ENCODE peak calls at places on chromosomes 12 and 14, in eight cellular contexts. K is SJSA1; Y is activated naive CD8-positive, alpha-beta T cell treated with anti-CD3 and anti-CD28 coated beads for 36 hours; C is activated CD4-positive, alpha-beta T cell treated with anti-CD3 and anti-CD28 coated beads, Interleukin-2, amount 50 U/mL, for 1 hour; Z is GM04504; P is H9; T is H1; I is left cardiac atrium. L is an unnamed sample.

GRCh38 chr12:52964556-52965336 is 15.8 kb downstream of the KRT18 start:
- DNase-seq in K (no peak), Y (no peak), C (no peak), Z (no peak), P (peak), T (no peak), I (no peak), L (no peak)

GRCh38 chr12:1916396-1917171 is 1.9 kb downstream of the CACNA2D4 start:
- DNase-seq in K (no peak), Y (no peak), C (no peak), Z (no peak), P (peak), T (no peak), I (peak), L (no peak)

GRCh38 chr12:23458640-23459039 is 490.8 kb downstream of the SOX5 start:
- DNase-seq in K (no peak), Y (no peak), C (no peak), Z (no peak), P (no peak), T (no peak), I (no peak), L (no peak)

GRCh38 chr12:96401061-96401871 is 1.0 kb upstream of the CDK17 start:
- DNase-seq in K (peak), Y (peak), C (peak), Z (peak), P (no peak), T (no peak), I (no peak), L (no peak)

GRCh38 chr12:93608313-93608712 is 35.8 kb downstream of the SOCS2 start:
- DNase-seq in K (no peak), Y (no peak), C (no peak), Z (no peak), P (no peak), T (no peak), I (no peak), L (no peak)

GRCh38 chr12:95548056-95548538 is 3.2 kb downstream of the USP44 start:
- DNase-seq in K (peak), Y (peak), C (peak), Z (no peak), P (peak), T (peak), I (no peak), L (no peak)

GRCh38 chr14:105879867-105880561 is 353.6 kb downstream of the TMEM121 start:
- DNase-seq in K (no peak), Y (no peak), C (no peak), Z (no peak), P (no peak), T (no peak), I (peak), L (no peak)

GRCh38 chr14:89004195-89004594 is 179.7 kb downstream of the TTC8 start:
- DNase-seq in K (no peak), Y (no peak), C (no peak), Z (no peak), P (no peak), T (no peak), I (no peak), L (no peak)

GRCh38 chr12:117143008-117143532 is 43.9 kb upstream of the TESC start:
- DNase-seq in K (no peak), Y (no peak), C (no peak), Z (no peak), P (no peak), T (no peak), I (no peak), L (no peak)

GRCh38 chr14:68824517-68825347 is 31.9 kb upstream of the ZFP36L1 start:
- DNase-seq in K (peak), Y (no peak), C (peak), Z (peak), P (peak), T (peak), I (peak), L (peak)

GRCh38 chr14:73696466-73697390 is 17.5 kb downstream of the PNMA1 start:
- DNase-seq in K (peak), Y (no peak), C (no peak), Z (peak), P (no peak), T (no peak), I (no peak), L (no peak)

GRCh38 chr14:21038416-21039058 is 3.6 kb upstream of the RNASE7 start:
- DNase-seq in K (no peak), Y (no peak), C (no peak), Z (no peak), P (no peak), T (no peak), I (no peak), L (no peak)

GRCh38 chr12:109753959-109754358 is 40.3 kb downstream of the FAM222A start:
- DNase-seq in K (no peak), Y (no peak), C (no peak), Z (no peak), P (no peak), T (peak), I (no peak), L (no peak)

GRCh38 chr12:123113038-123113437 is 37.9 kb downstream of the PITPNM2 start:
- DNase-seq in K (no peak), Y (no peak), C (no peak), Z (no peak), P (no peak), T (no peak), I (no peak), L (no peak)

GRCh38 chr12:127239781-127240180 is 1027.2 kb upstream of the TMEM132C start:
- DNase-seq in K (no peak), Y (no peak), C (no peak), Z (no peak), P (no peak), T (no peak), I (no peak), L (no peak)

GRCh38 chr12:11174022-11174421 is 3.0 kb downstream of the SMIM10L1 start:
- DNase-seq in K (no peak), Y (no peak), C (no peak), Z (no peak), P (no peak), T (no peak), I (no peak), L (no peak)

GRCh38 chr14:104966261-104967143 is 11.7 kb downstream of the AHNAK2 start:
- DNase-seq in K (no peak), Y (no peak), C (no peak), Z (no peak), P (no peak), T (no peak), I (peak), L (no peak)

GRCh38 chr12:124906606-124907261 is 7.7 kb downstream of the UBC start:
- DNase-seq in K (peak), Y (peak), C (peak), Z (peak), P (peak), T (peak), I (peak), L (no peak)

GRCh38 chr12:131736807-131737484 is 26.1 kb downstream of the SFSWAP start:
- DNase-seq in K (peak), Y (no peak), C (no peak), Z (no peak), P (peak), T (no peak), I (no peak), L (no peak)

GRCh38 chr12:49627752-49628360 is 4.5 kb downstream of the PRPF40B start:
- DNase-seq in K (peak), Y (no peak), C (no peak), Z (peak), P (no peak), T (no peak), I (no peak), L (no peak)

GRCh38 chr12:110576504-110576903 is 6.6 kb downstream of the PPTC7 start:
- DNase-seq in K (no peak), Y (no peak), C (no peak), Z (no peak), P (no peak), T (no peak), I (no peak), L (no peak)

GRCh38 chr12:117533687-117534086 is 172.3 kb upstream of the NOS1 start:
- DNase-seq in K (no peak), Y (no peak), C (no peak), Z (no peak), P (no peak), T (no peak), I (no peak), L (no peak)

GRCh38 chr12:6066651-6067050 is 57.8 kb downstream of the VWF start:
- DNase-seq in K (no peak), Y (no peak), C (no peak), Z (no peak), P (no peak), T (no peak), I (no peak), L (no peak)

GRCh38 chr12:124774054-124774461 is 89.6 kb downstream of the SCARB1 start:
- DNase-seq in K (no peak), Y (peak), C (no peak), Z (no peak), P (no peak), T (no peak), I (no peak), L (no peak)

GRCh38 chr12:104725610-104726009 is 232.5 kb downstream of the SLC41A2 start:
- DNase-seq in K (no peak), Y (no peak), C (no peak), Z (no peak), P (no peak), T (no peak), I (no peak), L (no peak)

GRCh38 chr14:22850944-22851790 is 14.8 kb downstream of the MMP14 start:
- DNase-seq in K (peak), Y (no peak), C (no peak), Z (peak), P (no peak), T (no peak), I (peak), L (peak)

L was measured in hippocampal formation.